ENCODE peak calls at places on chromosomes 4 and X, in eight cellular contexts. A is progenitor cell of endocrine pancreas, F is endothelial cell, Q is sigmoid colon, W is Calu3, R is lung, Y is tibial nerve, L is OCI-LY7. U is an unnamed sample.

GRCh38 chr4:152778656-152779512 is 646 bp downstream of the TIGD4 start:
- DNase-seq in A (no peak), F (peak), Q (peak), W (peak), R (no peak), Y (no peak), L (peak), U (peak)

GRCh38 chrX:53429755-53430154 is 4.4 kb downstream of the HSD17B10 start:
- DNase-seq in A (no peak), F (no peak), Q (no peak), W (no peak), R (no peak), Y (no peak), L (no peak), U (no peak)

GRCh38 chr4:153438916-153439756 is 27.0 kb upstream of the TMEM131L start:
- DNase-seq in A (no peak), F (no peak), Q (no peak), W (no peak), R (no peak), Y (no peak), L (peak), U (peak)

GRCh38 chr4:183670251-183670650 is 11.2 kb downstream of the TRAPPC11 start:
- DNase-seq in A (no peak), F (no peak), Q (no peak), W (no peak), R (no peak), Y (no peak), L (no peak), U (no peak)

GRCh38 chr4:186724861-186725419 is 1.3 kb upstream of the FAT1 start:
- DNase-seq in A (no peak), F (peak), Q (no peak), W (no peak), R (no peak), Y (no peak), L (no peak), U (no peak)

GRCh38 chr4:176791591-176792347 is 953 bp downstream of the VEGFC start:
- DNase-seq in A (peak), F (peak), Q (peak), W (peak), R (no peak), Y (no peak), L (no peak), U (peak)

GRCh38 chr4:148447672-148448071 is 5.5 kb upstream of the NR3C2 start:
- DNase-seq in A (no peak), F (no peak), Q (no peak), W (no peak), R (no peak), Y (no peak), L (no peak), U (no peak)

GRCh38 chr4:12118651-12119213 is 690.0 kb upstream of the HS3ST1 start:
- DNase-seq in A (no peak), F (no peak), Q (no peak), W (no peak), R (no peak), Y (no peak), L (no peak), U (no peak)

GRCh38 chrX:23773601-23774175 is 9.3 kb upstream of the SAT1 start:
- DNase-seq in A (no peak), F (no peak), Q (no peak), W (no peak), R (no peak), Y (no peak), L (peak), U (peak)

GRCh38 chr4:54844911-54845310 is 187.2 kb downstream of the KIT start:
- DNase-seq in A (no peak), F (no peak), Q (no peak), W (no peak), R (no peak), Y (no peak), L (no peak), U (no peak)

GRCh38 chr4:184845367-184846011 is 19.7 kb upstream of the ACSL1 start:
- DNase-seq in A (no peak), F (no peak), Q (no peak), W (peak), R (no peak), Y (no peak), L (no peak), U (no peak)

GRCh38 chr4:93495346-93495745 is 333.2 kb upstream of the ATOH1 start:
- DNase-seq in A (no peak), F (no peak), Q (no peak), W (no peak), R (no peak), Y (no peak), L (no peak), U (no peak)

GRCh38 chr4:174210952-174211490 is 72.4 kb downstream of the FBXO8 start:
- DNase-seq in A (no peak), F (no peak), Q (no peak), W (no peak), R (no peak), Y (no peak), L (no peak), U (no peak)
- TF ChIP-seq CTCF in A (no peak), F (no peak), Q (no peak), W (no peak), R (no peak), Y (no peak), L (no peak), U (no peak)

GRCh38 chrX:101231080-101231479 is 11.5 kb downstream of the DRP2 start:
- DNase-seq in A (no peak), F (no peak), Q (no peak), W (no peak), R (no peak), Y (no peak), L (no peak), U (no peak)

GRCh38 chrX:101237041-101237440 is 17.5 kb downstream of the DRP2 start:
- DNase-seq in A (no peak), F (no peak), Q (no peak), W (no peak), R (no peak), Y (no peak), L (no peak), U (no peak)

GRCh38 chrX:101230636-101231035 is 11.1 kb downstream of the DRP2 start:
- DNase-seq in A (no peak), F (no peak), Q (no peak), W (no peak), R (no peak), Y (no peak), L (no peak), U (no peak)

GRCh38 chrX:101229155-101229554 is 9.6 kb downstream of the DRP2 start:
- DNase-seq in A (no peak), F (no peak), Q (no peak), W (no peak), R (no peak), Y (no peak), L (no peak), U (no peak)

DNA sequence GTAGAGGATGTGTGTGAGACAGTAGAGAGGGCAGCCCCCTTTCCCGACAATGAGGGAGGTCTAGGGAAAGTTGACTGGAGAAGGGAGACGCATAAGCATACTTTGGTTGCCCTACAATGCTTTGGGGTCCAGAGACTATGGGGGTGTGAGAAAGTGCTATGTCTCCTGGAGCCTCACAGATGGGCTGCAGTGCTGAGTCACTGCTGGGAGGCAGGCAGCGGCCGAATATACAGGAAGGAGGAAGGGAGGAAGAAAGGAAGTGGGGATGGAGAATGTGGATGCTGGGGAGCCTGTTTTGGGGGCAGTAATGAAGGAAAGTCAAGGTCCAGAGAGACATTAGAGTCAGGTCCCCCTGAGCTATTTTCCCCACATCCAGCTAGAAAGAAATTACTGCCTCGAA is 12.7 kb downstream of the DRP2 start:
- DNase-seq in A (no peak), F (no peak), Q (no peak), W (no peak), R (no peak), Y (no peak), L (no peak), U (no peak)
- TF ChIP-seq CTCF in A (no peak), F (no peak), Q (no peak), W (no peak), R (no peak), Y (no peak), L (no peak), U (no peak)

GRCh38 chr4:106869551-106869950 is 166.6 kb downstream of the DKK2 start:
- DNase-seq in A (no peak), F (no peak), Q (no peak), W (no peak), R (no peak), Y (no peak), L (no peak), U (no peak)

DNA sequence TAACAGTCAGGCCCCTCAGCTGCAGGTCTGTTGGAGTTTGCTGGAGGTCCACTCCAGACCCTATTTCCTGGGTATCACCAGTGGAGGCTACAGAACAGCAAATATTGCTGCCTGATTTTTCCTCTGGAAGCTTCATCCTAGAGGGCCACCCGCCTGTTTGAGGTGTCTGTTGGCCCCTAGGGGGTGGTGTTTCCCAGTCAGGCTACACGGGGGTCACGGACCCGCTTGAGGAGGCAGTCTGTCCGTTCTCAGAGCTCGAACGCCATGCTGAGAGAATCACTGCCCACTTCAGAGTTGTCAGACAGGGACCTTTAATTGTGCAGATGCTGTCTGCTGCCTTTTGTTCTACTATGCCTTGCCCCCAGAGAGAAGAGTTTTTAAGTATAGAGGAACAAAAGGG is 160.8 kb downstream of the DKK2 start:
- DNase-seq in A (no peak), F (no peak), Q (no peak), W (no peak), R (no peak), Y (no peak), L (no peak), U (no peak)
- TF ChIP-seq CTCF in A (no peak), F (no peak), Q (no peak), W (no peak), R (no peak), Y (no peak), L (peak), U (no peak)

DNA sequence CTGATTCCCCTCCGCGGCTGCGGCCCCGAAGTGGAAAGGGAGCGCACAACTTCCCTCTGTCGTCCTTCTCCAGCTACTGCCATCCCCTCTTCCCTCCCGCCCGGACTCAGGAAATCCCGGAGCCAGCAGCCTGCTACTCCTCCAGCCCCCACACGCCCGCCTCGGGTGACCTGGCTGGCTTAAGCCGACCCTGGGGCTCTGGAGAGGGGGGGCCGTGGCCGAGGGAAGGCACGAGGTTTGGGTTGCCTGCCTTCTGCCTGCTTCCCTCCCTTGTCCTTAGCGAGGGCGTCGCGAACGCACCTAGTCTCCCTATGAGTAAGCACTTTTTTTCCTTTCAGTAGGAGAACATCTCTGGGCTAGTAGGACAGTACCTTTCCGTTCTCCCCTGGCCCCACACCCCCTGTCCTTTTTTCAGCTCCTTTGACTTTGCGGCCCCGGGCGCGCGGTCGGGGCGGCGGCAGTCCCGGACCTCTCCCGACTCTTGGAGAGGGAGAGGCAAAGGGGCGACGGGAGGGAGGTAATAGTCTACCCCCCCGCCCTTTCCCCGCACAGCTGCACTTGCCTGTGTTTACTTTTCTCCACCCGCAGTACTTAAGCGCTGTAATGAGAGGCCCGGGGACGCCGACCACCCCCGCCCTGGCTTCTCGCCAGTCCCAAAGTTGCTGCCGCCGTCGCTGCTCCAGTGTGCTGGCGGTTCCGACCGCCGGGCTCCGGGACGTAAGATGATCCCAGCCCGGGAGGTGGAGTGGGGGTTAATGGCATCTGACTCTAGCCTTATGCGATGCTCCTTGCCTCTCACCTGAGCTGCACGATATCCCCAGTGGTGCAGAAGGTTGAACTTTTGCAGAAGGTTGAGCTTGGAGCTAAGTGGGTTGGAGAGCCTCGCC is 874 bp downstream of the PLS3 start:
- DNase-seq in A (peak), F (peak), Q (peak), W (peak), R (peak), Y (no peak), L (no peak), U (peak)
- TF ChIP-seq CTCF in A (no peak), F (no peak), Q (no peak), W (no peak), R (no peak), Y (no peak), L (no peak), U (no peak)

GRCh38 chr4:127601029-127601428 is 31.7 kb upstream of the INTU start:
- DNase-seq in A (no peak), F (no peak), Q (no peak), W (no peak), R (no peak), Y (no peak), L (no peak), U (no peak)
- TF ChIP-seq CTCF in A (peak), F (no peak), Q (no peak), W (no peak), R (no peak), Y (no peak), L (peak), U (no peak)

GRCh38 chrX:134484039-134484438 is 24.1 kb downstream of the HPRT1 start:
- DNase-seq in A (no peak), F (no peak), Q (no peak), W (no peak), R (no peak), Y (no peak), L (peak), U (no peak)
- TF ChIP-seq CTCF in A (peak), F (peak), Q (peak), W (peak), R (peak), Y (peak), L (peak), U (peak)

GRCh38 chr4:161601011-161601410 is 562.8 kb downstream of the FSTL5 start:
- DNase-seq in A (no peak), F (no peak), Q (no peak), W (no peak), R (no peak), Y (no peak), L (no peak), U (no peak)
- TF ChIP-seq CTCF in A (no peak), F (no peak), Q (no peak), W (no peak), R (no peak), Y (no peak), L (no peak), U (no peak)

GRCh38 chr4:123995939-123996338 is 599.3 kb downstream of the SPRY1 start:
- DNase-seq in A (no peak), F (no peak), Q (no peak), W (no peak), R (no peak), Y (no peak), L (no peak), U (no peak)

GRCh38 chr4:123997736-123998449 is 601.3 kb downstream of the SPRY1 start:
- DNase-seq in A (no peak), F (no peak), Q (no peak), W (no peak), R (no peak), Y (no peak), L (no peak), U (no peak)

GRCh38 chr4:124000233-124000632 is 603.6 kb downstream of the SPRY1 start:
- DNase-seq in A (no peak), F (no peak), Q (no peak), W (no peak), R (no peak), Y (no peak), L (no peak), U (no peak)

GRCh38 chr4:123994917-123995316 is 598.3 kb downstream of the SPRY1 start:
- DNase-seq in A (no peak), F (no peak), Q (no peak), W (no peak), R (no peak), Y (no peak), L (no peak), U (no peak)

DNA sequence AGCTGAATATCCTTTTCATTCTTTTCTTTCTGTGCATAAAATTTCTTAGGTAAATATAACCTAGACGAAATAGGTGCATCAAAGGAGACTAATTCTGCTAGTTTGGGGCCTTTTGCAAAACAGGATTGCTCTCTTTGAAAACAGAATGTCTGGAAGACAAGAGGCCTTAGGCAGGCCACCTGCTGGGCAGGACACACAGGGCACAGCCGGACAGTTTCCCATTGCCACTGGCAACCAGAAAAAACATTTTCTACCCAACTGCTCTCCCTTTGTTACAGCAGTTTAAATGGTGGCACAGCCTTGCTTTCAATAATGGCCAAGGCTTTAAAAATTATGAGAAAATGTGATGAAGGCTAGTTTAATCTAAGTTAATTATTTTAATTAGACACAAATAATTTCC is 600.5 kb downstream of the SPRY1 start:
- DNase-seq in A (no peak), F (no peak), Q (no peak), W (peak), R (no peak), Y (no peak), L (no peak), U (no peak)
- TF ChIP-seq CTCF in A (peak), F (no peak), Q (no peak), W (no peak), R (no peak), Y (no peak), L (no peak), U (no peak)

GRCh38 chr4:48778431-48779094 is 1.5 kb downstream of the FRYL start:
- DNase-seq in A (no peak), F (no peak), Q (no peak), W (no peak), R (no peak), Y (no peak), L (no peak), U (no peak)

GRCh38 chr4:48777739-48778138 is 2.3 kb downstream of the FRYL start:
- DNase-seq in A (no peak), F (no peak), Q (no peak), W (no peak), R (no peak), Y (no peak), L (no peak), U (no peak)

GRCh38 chr4:48779998-48780866 is at the start of gene FRYL:
- DNase-seq in A (peak), F (peak), Q (peak), W (peak), R (peak), Y (peak), L (peak), U (peak)

GRCh38 chr4:48780867-48781219 is 764 bp upstream of the FRYL start:
- DNase-seq in A (no peak), F (no peak), Q (peak), W (peak), R (no peak), Y (no peak), L (peak), U (no peak)

GRCh38 chr4:48779095-48779997 is 733 bp downstream of the FRYL start:
- DNase-seq in A (peak), F (peak), Q (peak), W (peak), R (peak), Y (peak), L (peak), U (peak)
- TF ChIP-seq CTCF in A (peak), F (no peak), Q (no peak), W (no peak), R (no peak), Y (no peak), L (peak), U (peak)

U was measured in GM10248.